ENCODE peak calls at places on chromosomes 12 and 14, in six cellular contexts. D is heart left ventricle; P is BE2C; C is pancreas; L is CD4-positive, alpha-beta T cell; A is aorta. N is an unnamed sample. For H3K9me3, the result is how much of the 10 kb centered on the place peaks cover.

GRCh38 chr14:104461676-104462443 is 117.7 kb upstream of the C14orf180 start:
- DNase-seq in C (no peak), L (no peak), A (no peak), P (no peak), D (no peak), N (no peak)

GRCh38 chr12:84642201-84642600 is 270.4 kb downstream of the SLC6A15 start:
- DNase-seq in C (no peak), L (no peak), P (no peak), D (no peak), A (no peak), N (no peak)

GRCh38 chr12:118357327-118358007 is 15.2 kb downstream of the TAOK3 start:
- DNase-seq in L (no peak), A (no peak), C (no peak), P (peak), D (no peak), N (no peak)

GRCh38 chr14:39217214-39217879 is 16.4 kb upstream of the MIA2 start:
- DNase-seq in C (no peak), L (no peak), A (no peak), D (no peak), P (no peak), N (no peak)

GRCh38 chr12:49059385-49060232 is 985 bp downstream of the KMT2D start:
- DNase-seq in C (peak), P (no peak), A (no peak), D (no peak), L (no peak), N (no peak)

GRCh38 chr14:22715186-22715812 is 51.2 kb upstream of the OXA1L start:
- DNase-seq in C (no peak), P (no peak), A (no peak), D (no peak), L (no peak), N (no peak)

GRCh38 chr12:109291531-109292341 is 17.3 kb downstream of the FOXN4 start:
- DNase-seq in L (no peak), C (peak), D (peak), A (peak), P (peak), N (no peak)

GRCh38 chr14:65492277-65492676 is 79.7 kb downstream of the FUT8 start:
- DNase-seq in L (no peak), P (no peak), D (no peak), C (no peak), A (no peak), N (no peak)

GRCh38 chr14:51116682-51117081 is 21.8 kb upstream of the TRIM9 start:
- DNase-seq in L (no peak), A (no peak), C (no peak), P (no peak), D (no peak), N (no peak)

GRCh38 chr12:115988629-115989563 is 288.6 kb downstream of the MED13L start:
- DNase-seq in P (no peak), D (no peak), C (no peak), A (no peak), L (no peak), N (no peak)

GRCh38 chr14:103128631-103129300 is 5.5 kb downstream of the TNFAIP2 start:
- DNase-seq in L (no peak), P (no peak), D (no peak), A (peak), C (peak), N (no peak)

GRCh38 chr12:23356440-23356839 is 593.0 kb downstream of the SOX5 start:
- DNase-seq in C (no peak), L (no peak), D (no peak), P (no peak), A (no peak), N (no peak)

GRCh38 chr12:55642275-55643068 is 5.8 kb downstream of the OR10P1 start:
- DNase-seq in P (no peak), A (no peak), C (no peak), D (no peak), L (no peak), N (no peak)

GRCh38 chr12:124681779-124682391 is 114.5 kb upstream of the NCOR2 start:
- DNase-seq in D (peak), L (no peak), C (no peak), A (peak), P (peak), N (no peak)

GRCh38 chr12:94308612-94309011 is 151.1 kb downstream of the CEP83 start:
- DNase-seq in A (no peak), C (no peak), L (no peak), D (no peak), P (no peak), N (no peak)

GRCh38 chr12:91370086-91370868 is 187.7 kb upstream of the DCN start:
- DNase-seq in P (no peak), L (no peak), D (no peak), C (no peak), A (no peak), N (no peak)

DNA sequence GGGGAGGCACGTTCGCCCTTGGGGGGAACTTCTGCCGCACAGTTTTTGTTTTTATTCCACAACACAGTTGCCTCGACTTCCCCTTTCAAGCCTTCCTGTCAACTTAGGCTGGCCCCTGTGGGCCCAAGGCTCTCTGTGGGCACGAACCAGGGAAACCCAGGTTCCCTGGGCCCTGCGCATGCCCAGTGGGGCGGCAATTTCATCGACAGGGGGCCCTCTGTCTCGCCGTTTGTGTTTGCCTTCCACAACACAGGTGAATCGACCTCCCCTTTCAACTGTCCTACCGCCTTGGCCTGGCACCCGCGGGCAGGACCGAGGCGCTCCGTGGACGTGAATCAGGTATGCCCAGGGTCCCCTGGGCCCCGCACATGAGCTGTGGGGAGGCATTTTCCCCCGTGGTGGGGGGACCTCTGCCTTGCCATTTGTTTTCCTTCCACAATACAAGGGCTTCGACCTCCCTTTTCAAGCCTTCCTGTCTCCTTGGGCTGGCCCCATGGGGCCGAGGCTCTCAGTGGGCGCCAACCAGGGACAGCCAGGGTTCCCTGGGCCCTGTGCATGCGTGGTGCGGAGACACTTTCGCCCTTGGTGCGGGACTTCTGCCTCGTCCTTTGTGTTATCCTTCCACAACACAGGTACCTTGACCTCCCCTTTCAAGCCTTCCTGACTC is 354.0 kb downstream of the ALG10 start:
- DNase-seq in C (no peak), D (no peak), P (no peak), A (no peak), L (no peak), N (no peak)
- H3K9me3 ChIP-seq in C (under half), D (under half), P (under half), A (under half), L (under half), N (under half)

GRCh38 chr12:34206061-34206785 is 183.9 kb downstream of the ALG10 start:
- DNase-seq in A (no peak), L (no peak), D (no peak), C (no peak), P (no peak), N (no peak)
- H3K9me3 ChIP-seq in A (under half), L (under half), D (under half), C (under half), P (under half), N (under half)

DNA sequence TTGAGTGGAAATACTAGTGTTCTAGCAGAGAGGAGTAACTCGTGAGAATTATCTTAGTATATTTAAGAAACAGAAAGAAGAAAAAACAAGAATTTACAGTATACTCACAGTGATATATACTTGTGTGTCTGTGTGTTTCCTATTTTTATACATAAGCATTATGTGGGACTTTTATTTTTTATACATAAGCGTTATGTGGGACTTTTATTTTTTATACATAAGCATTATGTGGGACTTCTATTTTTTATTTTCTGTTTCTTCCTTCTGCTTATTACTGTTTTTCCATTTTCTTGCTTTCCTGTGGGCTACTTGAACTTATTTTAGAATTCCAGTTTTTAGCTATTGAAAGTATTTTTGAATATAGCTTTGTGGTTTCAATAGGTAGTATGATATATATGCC is 6.9 kb upstream of the ZNF140 start:
- DNase-seq in C (no peak), D (no peak), P (no peak), L (no peak), A (no peak), N (no peak)
- H3K9me3 ChIP-seq in C (under half), D (half or more), P (under half), L (half or more), A (under half), N (under half)

GRCh38 chr12:132937476-132937875 is 18.6 kb downstream of the ZNF605 start:
- DNase-seq in D (no peak), A (no peak), L (no peak), C (no peak), P (no peak), N (no peak)
- H3K9me3 ChIP-seq in D (under half), A (under half), L (half or more), C (under half), P (under half), N (under half)

GRCh38 chr12:34400423-34400881 is 378.2 kb downstream of the ALG10 start:
- DNase-seq in C (no peak), A (peak), D (peak), P (peak), L (no peak), N (no peak)
- H3K9me3 ChIP-seq in C (under half), A (under half), D (under half), P (under half), L (under half), N (under half)

GRCh38 chr14:106207316-106207715 is 680.9 kb downstream of the TMEM121 start:
- DNase-seq in P (no peak), D (no peak), C (no peak), A (no peak), L (no peak), N (no peak)
- H3K9me3 ChIP-seq in P (under half), D (under half), C (under half), A (under half), L (under half), N (under half)

N was measured in T-helper 17 cell.